ENCODE peak calls at places on chromosomes 6 and 20, in five cellular contexts. One of them, this sample, is unnamed.
A peak's percentile ranks its signal among the peaks of the same experiment; 100 is the strongest.

GRCh38 chr6:7621761-7622160 is 31.8 kb downstream of the SNRNP48 start:
- DNase-seq in naive thymus-derived CD8-positive, alpha-beta T cell: no peak
- DNase-seq in stimulated activated CD4-positive, alpha-beta T cell treated with anti-CD3 and anti-CD28 coated beads, Interleukin-2, amount 100 ng/mL, for 48 hours: no peak
- DNase-seq in WTC11: no peak
- DNase-seq in hippocampal formation: no peak
- DNase-seq in this sample: no peak

GRCh38 chr6:25519856-25520255 is 132.2 kb upstream of the SCGN start:
- DNase-seq in stimulated activated CD4-positive, alpha-beta T cell treated with anti-CD3 and anti-CD28 coated beads, Interleukin-2, amount 100 ng/mL, for 48 hours: no peak
- DNase-seq in WTC11: no peak
- DNase-seq in naive thymus-derived CD8-positive, alpha-beta T cell: no peak
- DNase-seq in hippocampal formation: no peak
- DNase-seq in this sample: no peak

GRCh38 chr6:32397252-32397920 is 9.6 kb downstream of the BTNL2 start:
- DNase-seq in naive thymus-derived CD8-positive, alpha-beta T cell: no peak
- DNase-seq in WTC11: no peak
- DNase-seq in stimulated activated CD4-positive, alpha-beta T cell treated with anti-CD3 and anti-CD28 coated beads, Interleukin-2, amount 100 ng/mL, for 48 hours: no peak
- DNase-seq in hippocampal formation: no peak
- DNase-seq in this sample: no peak

GRCh38 chr6:167932468-167933276 is 64.8 kb upstream of the KIF25 start:
- DNase-seq in hippocampal formation: no peak
- DNase-seq in WTC11: no peak
- DNase-seq in naive thymus-derived CD8-positive, alpha-beta T cell: no peak
- DNase-seq in stimulated activated CD4-positive, alpha-beta T cell treated with anti-CD3 and anti-CD28 coated beads, Interleukin-2, amount 100 ng/mL, for 48 hours: no peak
- DNase-seq in this sample: no peak

GRCh38 chr6:24125980-24126379 is at the start of gene NRSN1:
- DNase-seq in naive thymus-derived CD8-positive, alpha-beta T cell: no peak
- DNase-seq in hippocampal formation: peak; percentile 34
- DNase-seq in WTC11: peak; percentile 85
- DNase-seq in stimulated activated CD4-positive, alpha-beta T cell treated with anti-CD3 and anti-CD28 coated beads, Interleukin-2, amount 100 ng/mL, for 48 hours: no peak
- DNase-seq in this sample: no peak

GRCh38 chr6:150959071-150959637 is 93.7 kb downstream of the MTHFD1L start:
- DNase-seq in WTC11: no peak
- DNase-seq in naive thymus-derived CD8-positive, alpha-beta T cell: no peak
- DNase-seq in stimulated activated CD4-positive, alpha-beta T cell treated with anti-CD3 and anti-CD28 coated beads, Interleukin-2, amount 100 ng/mL, for 48 hours: no peak
- DNase-seq in hippocampal formation: no peak
- DNase-seq in this sample: no peak

GRCh38 chr20:63690898-63691710 is 5.3 kb upstream of the TNFRSF6B start:
- DNase-seq in naive thymus-derived CD8-positive, alpha-beta T cell: peak; percentile 5
- DNase-seq in WTC11: no peak
- DNase-seq in stimulated activated CD4-positive, alpha-beta T cell treated with anti-CD3 and anti-CD28 coated beads, Interleukin-2, amount 100 ng/mL, for 48 hours: no peak
- DNase-seq in hippocampal formation: no peak
- DNase-seq in this sample: no peak

GRCh38 chr20:58571942-58572666 is 56.9 kb upstream of the APCDD1L start:
- DNase-seq in hippocampal formation: no peak
- DNase-seq in naive thymus-derived CD8-positive, alpha-beta T cell: no peak
- DNase-seq in WTC11: no peak
- DNase-seq in stimulated activated CD4-positive, alpha-beta T cell treated with anti-CD3 and anti-CD28 coated beads, Interleukin-2, amount 100 ng/mL, for 48 hours: no peak
- DNase-seq in this sample: no peak

GRCh38 chr6:153538491-153538890 is 407.4 kb upstream of the RGS17 start:
- DNase-seq in WTC11: no peak
- DNase-seq in stimulated activated CD4-positive, alpha-beta T cell treated with anti-CD3 and anti-CD28 coated beads, Interleukin-2, amount 100 ng/mL, for 48 hours: no peak
- DNase-seq in hippocampal formation: no peak
- DNase-seq in naive thymus-derived CD8-positive, alpha-beta T cell: no peak
- DNase-seq in this sample: no peak

GRCh38 chr6:30092852-30093543 is 17.4 kb upstream of the RNF39 start:
- DNase-seq in stimulated activated CD4-positive, alpha-beta T cell treated with anti-CD3 and anti-CD28 coated beads, Interleukin-2, amount 100 ng/mL, for 48 hours: no peak
- DNase-seq in hippocampal formation: no peak
- DNase-seq in naive thymus-derived CD8-positive, alpha-beta T cell: no peak
- DNase-seq in WTC11: no peak
- DNase-seq in this sample: no peak

GRCh38 chr6:108484016-108484415 is 76.7 kb upstream of the FOXO3 start:
- DNase-seq in hippocampal formation: no peak
- DNase-seq in stimulated activated CD4-positive, alpha-beta T cell treated with anti-CD3 and anti-CD28 coated beads, Interleukin-2, amount 100 ng/mL, for 48 hours: no peak
- DNase-seq in naive thymus-derived CD8-positive, alpha-beta T cell: no peak
- DNase-seq in WTC11: no peak
- DNase-seq in this sample: no peak

GRCh38 chr6:143449731-143450452 is 603 bp downstream of the ADAT2 start:
- DNase-seq in naive thymus-derived CD8-positive, alpha-beta T cell: no peak
- DNase-seq in stimulated activated CD4-positive, alpha-beta T cell treated with anti-CD3 and anti-CD28 coated beads, Interleukin-2, amount 100 ng/mL, for 48 hours: peak; percentile 23
- DNase-seq in WTC11: no peak
- DNase-seq in hippocampal formation: no peak
- DNase-seq in this sample: peak; percentile 31

GRCh38 chr6:164085552-164086325 is 671.2 kb downstream of the QKI start:
- DNase-seq in naive thymus-derived CD8-positive, alpha-beta T cell: no peak
- DNase-seq in stimulated activated CD4-positive, alpha-beta T cell treated with anti-CD3 and anti-CD28 coated beads, Interleukin-2, amount 100 ng/mL, for 48 hours: no peak
- DNase-seq in WTC11: no peak
- DNase-seq in hippocampal formation: peak; percentile 98
- DNase-seq in this sample: no peak

GRCh38 chr6:11354019-11354418 is 121.6 kb upstream of the NEDD9 start:
- DNase-seq in hippocampal formation: no peak
- DNase-seq in naive thymus-derived CD8-positive, alpha-beta T cell: no peak
- DNase-seq in WTC11: no peak
- DNase-seq in stimulated activated CD4-positive, alpha-beta T cell treated with anti-CD3 and anti-CD28 coated beads, Interleukin-2, amount 100 ng/mL, for 48 hours: peak; percentile 63
- DNase-seq in this sample: peak; percentile 10

GRCh38 chr20:24953621-24954133 is 4.6 kb downstream of the CST7 start:
- DNase-seq in hippocampal formation: no peak
- DNase-seq in naive thymus-derived CD8-positive, alpha-beta T cell: no peak
- DNase-seq in WTC11: no peak
- DNase-seq in stimulated activated CD4-positive, alpha-beta T cell treated with anti-CD3 and anti-CD28 coated beads, Interleukin-2, amount 100 ng/mL, for 48 hours: no peak
- DNase-seq in this sample: peak; percentile 59

GRCh38 chr6:3341467-3341866 is 82.7 kb downstream of the PSMG4 start:
- DNase-seq in WTC11: no peak
- DNase-seq in stimulated activated CD4-positive, alpha-beta T cell treated with anti-CD3 and anti-CD28 coated beads, Interleukin-2, amount 100 ng/mL, for 48 hours: no peak
- DNase-seq in hippocampal formation: peak; percentile 32
- DNase-seq in naive thymus-derived CD8-positive, alpha-beta T cell: no peak
- DNase-seq in this sample: no peak

GRCh38 chr6:153038378-153038777 is 35.9 kb upstream of the MTRF1L start:
- DNase-seq in stimulated activated CD4-positive, alpha-beta T cell treated with anti-CD3 and anti-CD28 coated beads, Interleukin-2, amount 100 ng/mL, for 48 hours: no peak
- DNase-seq in hippocampal formation: no peak
- DNase-seq in WTC11: no peak
- DNase-seq in naive thymus-derived CD8-positive, alpha-beta T cell: no peak
- DNase-seq in this sample: no peak

GRCh38 chr6:4967301-4968030 is 36.4 kb downstream of the RPP40 start:
- DNase-seq in hippocampal formation: no peak
- DNase-seq in naive thymus-derived CD8-positive, alpha-beta T cell: no peak
- DNase-seq in WTC11: no peak
- DNase-seq in stimulated activated CD4-positive, alpha-beta T cell treated with anti-CD3 and anti-CD28 coated beads, Interleukin-2, amount 100 ng/mL, for 48 hours: no peak
- DNase-seq in this sample: no peak

GRCh38 chr6:74177496-74177895 is 481.5 kb downstream of the CD109 start:
- DNase-seq in WTC11: no peak
- DNase-seq in naive thymus-derived CD8-positive, alpha-beta T cell: no peak
- DNase-seq in stimulated activated CD4-positive, alpha-beta T cell treated with anti-CD3 and anti-CD28 coated beads, Interleukin-2, amount 100 ng/mL, for 48 hours: no peak
- DNase-seq in hippocampal formation: no peak
- DNase-seq in this sample: no peak

GRCh38 chr6:160055813-160056212 is 65.8 kb upstream of the SLC22A1 start:
- DNase-seq in WTC11: no peak
- DNase-seq in hippocampal formation: no peak
- DNase-seq in stimulated activated CD4-positive, alpha-beta T cell treated with anti-CD3 and anti-CD28 coated beads, Interleukin-2, amount 100 ng/mL, for 48 hours: no peak
- DNase-seq in naive thymus-derived CD8-positive, alpha-beta T cell: no peak
- DNase-seq in this sample: no peak

GRCh38 chr20:33127422-33128097 is 40.4 kb upstream of the BPIFA2 start:
- DNase-seq in naive thymus-derived CD8-positive, alpha-beta T cell: no peak
- DNase-seq in hippocampal formation: no peak
- DNase-seq in WTC11: no peak
- DNase-seq in stimulated activated CD4-positive, alpha-beta T cell treated with anti-CD3 and anti-CD28 coated beads, Interleukin-2, amount 100 ng/mL, for 48 hours: no peak
- DNase-seq in this sample: no peak

GRCh38 chr6:143158113-143158581 is 97.5 kb downstream of the AIG1 start:
- DNase-seq in naive thymus-derived CD8-positive, alpha-beta T cell: no peak
- DNase-seq in WTC11: no peak
- DNase-seq in hippocampal formation: no peak
- DNase-seq in stimulated activated CD4-positive, alpha-beta T cell treated with anti-CD3 and anti-CD28 coated beads, Interleukin-2, amount 100 ng/mL, for 48 hours: no peak
- DNase-seq in this sample: no peak

GRCh38 chr6:121641158-121641557 is 205.7 kb downstream of the GJA1 start:
- DNase-seq in stimulated activated CD4-positive, alpha-beta T cell treated with anti-CD3 and anti-CD28 coated beads, Interleukin-2, amount 100 ng/mL, for 48 hours: no peak
- DNase-seq in hippocampal formation: no peak
- DNase-seq in WTC11: no peak
- DNase-seq in naive thymus-derived CD8-positive, alpha-beta T cell: no peak
- DNase-seq in this sample: no peak